ENCODE peak calls at places on chromosomes 5 and 9, in four cellular contexts. H is H9, B is astrocyte, W is neural crest cell. D is an unnamed sample.

GRCh38 chr9:14238044-14238443 is 75.9 kb downstream of the NFIB start:
- DNase-seq in H (peak), B (no peak), W (no peak), D (no peak)

GRCh38 chr9:83976372-83976771 is 3.6 kb downstream of the HNRNPK start:
- DNase-seq in H (no peak), B (no peak), W (no peak), D (no peak)

GRCh38 chr5:130546216-130546615 is 618.8 kb downstream of the HINT1 start:
- DNase-seq in H (no peak), B (peak), W (no peak), D (no peak)

GRCh38 chr9:91119679-91120078 is 242.0 kb downstream of the AUH start:
- DNase-seq in H (no peak), B (peak), W (no peak), D (no peak)

GRCh38 chr5:122896598-122897282 is 51.3 kb downstream of the SNX24 start:
- DNase-seq in H (no peak), B (peak), W (no peak), D (no peak)

GRCh38 chr5:102049517-102049916 is 246.6 kb downstream of the SLCO4C1 start:
- DNase-seq in H (no peak), B (no peak), W (no peak), D (no peak)

GRCh38 chr9:121331992-121332685 is 37.9 kb downstream of the STOM start:
- DNase-seq in H (no peak), B (no peak), W (no peak), D (no peak)

GRCh38 chr9:110095238-110095637 is 112.7 kb downstream of the C9orf152 start:
- DNase-seq in H (no peak), B (peak), W (no peak), D (no peak)

GRCh38 chr5:127838661-127839060 is 135.5 kb downstream of the CCDC192 start:
- DNase-seq in H (peak), B (no peak), W (no peak), D (no peak)

GRCh38 chr9:70438341-70438924 is 24.0 kb upstream of the KLF9 start:
- DNase-seq in H (no peak), B (peak), W (no peak), D (no peak)

GRCh38 chr5:143828710-143829109 is 16.7 kb downstream of the HMHB1 start:
- DNase-seq in H (no peak), B (no peak), W (no peak), D (no peak)

GRCh38 chr5:149376711-149377447 is 2.2 kb downstream of the IL17B start:
- DNase-seq in H (no peak), B (no peak), W (no peak), D (no peak)

GRCh38 chr9:138114501-138115245 is 237.1 kb downstream of the CACNA1B start:
- DNase-seq in H (peak), B (no peak), W (no peak), D (no peak)

GRCh38 chr9:72203205-72203803 is 54.1 kb downstream of the GDA start:
- DNase-seq in H (peak), B (no peak), W (peak), D (no peak)

GRCh38 chr9:124761196-124761595 is 9.9 kb downstream of the NR6A1 start:
- DNase-seq in H (no peak), B (no peak), W (no peak), D (no peak)

GRCh38 chr5:132054031-132054696 is 6.3 kb upstream of the IL3 start:
- DNase-seq in H (peak), B (no peak), W (no peak), D (peak)

GRCh38 chr9:135332979-135333748 is 146.4 kb upstream of the PPP1R26 start:
- DNase-seq in H (peak), B (no peak), W (no peak), D (no peak)

GRCh38 chr5:111349429-111349828 is 125.2 kb downstream of the CAMK4 start:
- DNase-seq in H (no peak), B (no peak), W (no peak), D (no peak)

GRCh38 chr5:21225223-21226064 is 1237.4 kb upstream of the CDH18 start:
- DNase-seq in H (no peak), B (no peak), W (no peak), D (no peak)

GRCh38 chr5:111364992-111365391 is 140.8 kb downstream of the CAMK4 start:
- DNase-seq in H (no peak), B (no peak), W (no peak), D (no peak)

GRCh38 chr9:135810806-135811575 is 96.4 kb downstream of the CAMSAP1 start:
- DNase-seq in H (no peak), B (no peak), W (no peak), D (peak)

GRCh38 chr5:90338712-90339372 is 70.7 kb downstream of the CETN3 start:
- DNase-seq in H (no peak), B (no peak), W (no peak), D (no peak)

GRCh38 chr9:136617746-136618577 is 44.8 kb upstream of the EGFL7 start:
- DNase-seq in H (no peak), B (no peak), W (no peak), D (no peak)

GRCh38 chr5:40367260-40367659 is 312.5 kb upstream of the PTGER4 start:
- DNase-seq in H (no peak), B (no peak), W (no peak), D (no peak)
- TF ChIP-seq CTCF in H (no peak), B (no peak), W (no peak), D (no peak)

DNA sequence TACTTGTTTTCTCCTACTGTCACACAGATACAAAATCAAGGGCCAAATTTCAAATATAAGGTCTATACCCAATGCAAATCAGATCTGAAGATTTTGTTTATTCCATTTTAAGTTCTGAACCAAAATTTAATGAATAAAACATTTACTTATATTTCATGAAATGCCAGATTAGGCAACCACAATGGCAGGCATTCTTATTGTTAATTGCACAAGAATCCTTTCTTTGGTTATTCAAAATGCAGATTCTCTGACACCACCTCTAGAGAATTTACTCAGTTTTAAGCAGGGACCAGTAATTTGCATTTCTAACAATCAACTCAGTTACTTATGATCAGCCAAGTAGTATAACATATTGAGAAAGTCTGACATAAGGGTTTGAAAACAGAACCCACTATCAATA is 972.4 kb upstream of the ACO1 start:
- DNase-seq in H (no peak), B (no peak), W (no peak), D (no peak)
- TF ChIP-seq CTCF in H (no peak), B (no peak), W (no peak), D (no peak)

DNA sequence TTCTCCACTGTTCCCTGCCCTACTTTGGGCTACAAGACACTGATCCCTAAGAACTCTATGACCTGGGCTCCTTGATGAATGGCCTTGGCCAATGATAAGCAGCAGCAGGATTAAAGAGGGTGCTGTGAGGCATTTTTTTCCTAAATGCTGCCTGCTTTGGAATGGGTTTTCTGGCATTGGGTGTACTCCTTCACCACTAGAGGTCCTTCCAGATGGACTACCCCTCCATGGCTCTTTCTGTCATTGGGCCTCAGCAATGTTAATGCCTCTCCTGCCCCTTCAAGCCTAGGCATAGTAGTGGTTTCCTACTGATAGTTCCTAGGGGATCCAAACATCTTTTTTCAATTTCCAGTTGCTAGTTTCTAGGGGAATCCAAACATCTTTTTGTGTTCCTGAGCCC is 319.3 kb upstream of the RPS23 start:
- DNase-seq in H (peak), B (no peak), W (no peak), D (no peak)
- TF ChIP-seq CTCF in H (peak), B (no peak), W (peak), D (no peak)

GRCh38 chr5:42629284-42629683 is 127.3 kb upstream of the CCDC152 start:
- DNase-seq in H (no peak), B (no peak), W (no peak), D (no peak)
- TF ChIP-seq CTCF in H (no peak), B (no peak), W (no peak), D (no peak)

GRCh38 chr5:151647320-151647861 is 39.3 kb downstream of the SPARC start:
- DNase-seq in H (no peak), B (no peak), W (no peak), D (no peak)

GRCh38 chr5:151656311-151656710 is 30.4 kb downstream of the SPARC start:
- DNase-seq in H (no peak), B (no peak), W (no peak), D (no peak)

GRCh38 chr5:151648988-151649387 is 37.7 kb downstream of the SPARC start:
- DNase-seq in H (no peak), B (no peak), W (no peak), D (no peak)

GRCh38 chr5:151648089-151648488 is 38.6 kb downstream of the SPARC start:
- DNase-seq in H (no peak), B (no peak), W (no peak), D (no peak)

GRCh38 chr5:151651997-151652645 is 34.6 kb downstream of the SPARC start:
- DNase-seq in H (peak), B (no peak), W (peak), D (peak)
- TF ChIP-seq CTCF in H (peak), B (peak), W (peak), D (peak)

GRCh38 chr9:128808543-128808942 is 9.8 kb upstream of the ENDOG start:
- DNase-seq in H (no peak), B (no peak), W (no peak), D (no peak)

GRCh38 chr9:128807827-128808226 is 10.5 kb upstream of the ENDOG start:
- DNase-seq in H (no peak), B (no peak), W (no peak), D (no peak)

GRCh38 chr9:128810873-128811272 is 7.4 kb upstream of the ENDOG start:
- DNase-seq in H (no peak), B (no peak), W (no peak), D (no peak)

GRCh38 chr9:128809036-128809599 is 9.2 kb upstream of the ENDOG start:
- DNase-seq in H (no peak), B (no peak), W (no peak), D (no peak)

DNA sequence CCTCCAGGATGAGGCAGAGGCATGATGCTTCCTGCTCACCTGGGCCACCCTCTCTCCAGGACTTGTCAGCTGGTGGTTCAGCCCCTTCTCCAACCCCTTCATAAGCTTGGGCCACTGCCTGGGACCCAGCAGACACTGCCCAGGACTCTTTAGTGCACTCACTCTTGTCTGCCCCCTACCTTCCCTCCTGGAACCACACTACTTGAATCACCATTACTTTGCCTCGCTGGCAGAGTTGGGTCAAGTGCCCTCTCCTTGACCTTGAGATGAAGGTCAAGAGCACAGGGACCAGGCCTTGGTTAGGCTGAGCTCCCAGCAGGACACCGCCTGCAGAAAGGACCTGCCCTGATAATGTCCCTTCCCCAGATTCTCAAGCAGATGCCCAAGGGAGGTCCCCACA is 8.5 kb upstream of the ENDOG start:
- DNase-seq in H (no peak), B (no peak), W (no peak), D (no peak)
- TF ChIP-seq CTCF in H (peak), B (no peak), W (no peak), D (no peak)

DNA sequence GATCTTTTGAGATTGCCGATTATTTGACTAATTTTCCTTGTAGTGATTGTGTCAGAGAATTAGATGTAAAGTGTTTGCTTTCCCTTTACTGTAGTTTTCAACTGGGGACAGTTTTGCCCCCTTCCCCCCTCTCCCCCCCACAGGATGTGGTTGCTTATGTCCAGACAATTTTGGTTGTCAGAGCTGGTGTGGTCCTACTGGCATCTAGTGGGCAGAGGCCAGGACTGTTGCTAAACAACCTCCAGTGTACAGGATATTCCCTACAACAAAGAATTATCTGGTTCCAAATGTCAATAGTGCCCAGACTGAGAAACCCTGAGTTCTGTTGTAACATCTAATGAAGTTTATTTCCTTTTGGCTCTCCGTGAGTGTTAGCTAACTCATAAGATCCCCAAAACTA is 20.0 kb downstream of the TMEFF1 start:
- DNase-seq in H (no peak), B (peak), W (no peak), D (no peak)
- TF ChIP-seq CTCF in H (no peak), B (peak), W (no peak), D (no peak)

DNA sequence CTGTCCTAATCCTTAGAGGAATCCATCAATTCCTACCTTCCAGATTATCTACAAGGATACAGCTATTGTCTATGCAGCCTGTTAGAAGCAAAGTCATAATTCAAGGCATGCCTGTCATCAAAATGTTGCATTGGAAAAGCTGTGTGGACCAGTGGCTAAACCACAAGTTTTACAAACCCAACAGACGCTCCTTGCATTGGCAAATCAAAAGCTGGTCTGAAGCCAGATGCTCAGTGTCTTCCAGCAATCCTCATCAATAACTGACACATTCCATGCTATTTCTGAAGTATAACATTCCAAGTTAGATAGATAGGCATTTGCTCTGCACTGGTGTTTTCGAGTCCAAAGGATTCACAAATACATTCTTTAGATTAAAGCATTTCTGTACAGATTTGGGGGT is 213.6 kb downstream of the EBF1 start:
- DNase-seq in H (no peak), B (peak), W (no peak), D (no peak)
- TF ChIP-seq CTCF in H (no peak), B (no peak), W (no peak), D (no peak)

GRCh38 chr9:86636614-86637013 is 282.4 kb upstream of the TUT7 start:
- DNase-seq in H (no peak), B (no peak), W (no peak), D (no peak)

GRCh38 chr9:86636051-86636450 is 281.8 kb upstream of the TUT7 start:
- DNase-seq in H (no peak), B (no peak), W (no peak), D (no peak)

GRCh38 chr9:86639287-86639686 is 285.1 kb upstream of the TUT7 start:
- DNase-seq in H (no peak), B (no peak), W (no peak), D (no peak)

GRCh38 chr9:86638109-86638508 is 283.9 kb upstream of the TUT7 start:
- DNase-seq in H (no peak), B (no peak), W (no peak), D (no peak)

GRCh38 chr9:86637515-86637914 is 283.3 kb upstream of the TUT7 start:
- DNase-seq in H (peak), B (peak), W (peak), D (no peak)
- TF ChIP-seq CTCF in H (peak), B (peak), W (peak), D (no peak)